ENCODE peak calls at places on chromosomes 2 and 18, in six cellular contexts. One of them, this sample, is unnamed.

GRCh38 chr18:59400407-59400806 is 41.3 kb upstream of the LMAN1 start:
- DNase-seq in left ventricle myocardium inferior: no peak
- DNase-seq in amniotic stem cell: no peak
- DNase-seq in aorta: no peak
- DNase-seq in fibroblast of lung: no peak
- DNase-seq in astrocyte of the spinal cord: no peak
- DNase-seq in this sample: no peak

GRCh38 chr2:235127909-235128308 is 176.1 kb downstream of the SH3BP4 start:
- DNase-seq in left ventricle myocardium inferior: no peak
- DNase-seq in fibroblast of lung: no peak
- DNase-seq in aorta: no peak
- DNase-seq in astrocyte of the spinal cord: no peak
- DNase-seq in amniotic stem cell: no peak
- DNase-seq in this sample: no peak

GRCh38 chr2:54724150-54724559 is 693 bp downstream of the EML6 start:
- DNase-seq in aorta: no peak
- DNase-seq in amniotic stem cell: no peak
- DNase-seq in astrocyte of the spinal cord: peak; percentile 19
- DNase-seq in fibroblast of lung: peak; percentile 23
- DNase-seq in left ventricle myocardium inferior: no peak
- DNase-seq in this sample: no peak

GRCh38 chr2:72993585-72994280 is 76.4 kb downstream of the EMX1 start:
- DNase-seq in fibroblast of lung: no peak
- DNase-seq in left ventricle myocardium inferior: no peak
- DNase-seq in aorta: no peak
- DNase-seq in amniotic stem cell: no peak
- DNase-seq in astrocyte of the spinal cord: no peak
- DNase-seq in this sample: no peak

GRCh38 chr2:96906719-96907404 is 37.0 kb upstream of the SEMA4C start:
- DNase-seq in aorta: peak; percentile 82
- DNase-seq in astrocyte of the spinal cord: peak; percentile 44
- DNase-seq in amniotic stem cell: no peak
- DNase-seq in left ventricle myocardium inferior: peak; percentile 65
- DNase-seq in fibroblast of lung: peak; percentile 56
- DNase-seq in this sample: no peak

GRCh38 chr2:127576433-127577207 is 41.1 kb downstream of the MYO7B start:
- DNase-seq in amniotic stem cell: peak; percentile 65
- DNase-seq in left ventricle myocardium inferior: peak; percentile 83
- DNase-seq in aorta: peak; percentile 90
- DNase-seq in astrocyte of the spinal cord: peak; percentile 35
- DNase-seq in fibroblast of lung: peak; percentile 68
- DNase-seq in this sample: peak; percentile 67

GRCh38 chr2:224668123-224668909 is 47.8 kb downstream of the CCDC195 start:
- DNase-seq in astrocyte of the spinal cord: no peak
- DNase-seq in left ventricle myocardium inferior: no peak
- DNase-seq in aorta: no peak
- DNase-seq in fibroblast of lung: no peak
- DNase-seq in amniotic stem cell: no peak
- DNase-seq in this sample: no peak

GRCh38 chr2:107984667-107985066 is 1.7 kb upstream of the SLC5A7 start:
- DNase-seq in amniotic stem cell: no peak
- DNase-seq in left ventricle myocardium inferior: no peak
- DNase-seq in astrocyte of the spinal cord: no peak
- DNase-seq in aorta: no peak
- DNase-seq in fibroblast of lung: no peak
- DNase-seq in this sample: no peak

GRCh38 chr18:11808001-11808855 is 43.0 kb upstream of the CHMP1B start:
- DNase-seq in fibroblast of lung: peak; percentile 84
- DNase-seq in amniotic stem cell: no peak
- DNase-seq in aorta: no peak
- DNase-seq in left ventricle myocardium inferior: no peak
- DNase-seq in astrocyte of the spinal cord: peak; percentile 22
- DNase-seq in this sample: peak; percentile 60

This sample was measured in brain microvascular endothelial cell.